ENCODE peak calls at places on chromosomes 11 and 22, in five cellular contexts. One of them, this sample, is unnamed.

GRCh38 chr11:4084406-4084805 is 10.2 kb upstream of the RRM1 start:
- DNase-seq in EL: no peak
- DNase-seq in adipocyte: no peak
- DNase-seq in SHP77: no peak
- DNase-seq in GM23248: no peak
- DNase-seq in this sample: no peak

GRCh38 chr11:17531071-17531817 is 13.0 kb downstream of the USH1C start:
- DNase-seq in EL: no peak
- DNase-seq in adipocyte: no peak
- DNase-seq in GM23248: no peak
- DNase-seq in SHP77: peak; percentile 50
- DNase-seq in this sample: no peak

GRCh38 chr11:88402192-88402715 is 64.7 kb upstream of the CTSC start:
- DNase-seq in adipocyte: peak; percentile 87
- DNase-seq in GM23248: peak; percentile 84
- DNase-seq in SHP77: no peak
- DNase-seq in EL: peak; percentile 88
- DNase-seq in this sample: no peak

GRCh38 chr22:40611606-40612005 is 24.9 kb downstream of the MRTFA start:
- DNase-seq in GM23248: no peak
- DNase-seq in EL: no peak
- DNase-seq in adipocyte: no peak
- DNase-seq in SHP77: no peak
- DNase-seq in this sample: no peak

GRCh38 chr11:2567026-2567671 is 122.3 kb downstream of the KCNQ1 start:
- DNase-seq in GM23248: no peak
- DNase-seq in SHP77: no peak
- DNase-seq in EL: no peak
- DNase-seq in adipocyte: no peak
- DNase-seq in this sample: no peak

GRCh38 chr11:35464308-35464707 is 45.0 kb upstream of the SLC1A2 start:
- DNase-seq in GM23248: peak; percentile 23
- DNase-seq in EL: peak; percentile 49
- DNase-seq in SHP77: no peak
- DNase-seq in adipocyte: peak; percentile 11
- DNase-seq in this sample: no peak

GRCh38 chr11:35969089-35970046 is 25.5 kb downstream of the LDLRAD3 start:
- DNase-seq in adipocyte: no peak
- DNase-seq in GM23248: no peak
- DNase-seq in EL: no peak
- DNase-seq in SHP77: no peak
- DNase-seq in this sample: peak; percentile 52

GRCh38 chr11:67006029-67006884 is 16.7 kb upstream of the SYT12 start:
- DNase-seq in GM23248: peak; percentile 27
- DNase-seq in EL: peak; percentile 41
- DNase-seq in adipocyte: no peak
- DNase-seq in SHP77: no peak
- DNase-seq in this sample: no peak

GRCh38 chr11:73465019-73465675 is 88.9 kb downstream of the RELT start:
- DNase-seq in EL: no peak
- DNase-seq in adipocyte: peak; percentile 64
- DNase-seq in SHP77: no peak
- DNase-seq in GM23248: peak; percentile 47
- DNase-seq in this sample: no peak

GRCh38 chr11:42012261-42012660 is 552.8 kb upstream of the LRRC4C start:
- DNase-seq in adipocyte: no peak
- DNase-seq in SHP77: no peak
- DNase-seq in GM23248: no peak
- DNase-seq in EL: no peak
- DNase-seq in this sample: no peak

GRCh38 chr11:61293869-61294716 is 1.0 kb downstream of the VWCE start:
- DNase-seq in SHP77: no peak
- DNase-seq in EL: peak; percentile 62
- DNase-seq in GM23248: peak; percentile 75
- DNase-seq in adipocyte: peak; percentile 84
- DNase-seq in this sample: no peak

GRCh38 chr22:49783036-49783746 is 44.5 kb downstream of the BRD1 start:
- DNase-seq in EL: no peak
- DNase-seq in adipocyte: no peak
- DNase-seq in GM23248: no peak
- DNase-seq in SHP77: no peak
- DNase-seq in this sample: no peak

GRCh38 chr22:36823177-36823839 is 6.5 kb upstream of the PVALB start:
- DNase-seq in EL: peak; percentile 47
- DNase-seq in GM23248: peak; percentile 21
- DNase-seq in SHP77: no peak
- DNase-seq in adipocyte: no peak
- DNase-seq in this sample: no peak

GRCh38 chr11:116073854-116074837 is 569.9 kb upstream of the CADM1 start:
- DNase-seq in SHP77: peak; percentile 45
- DNase-seq in adipocyte: no peak
- DNase-seq in EL: no peak
- DNase-seq in GM23248: peak; percentile 4
- DNase-seq in this sample: no peak

GRCh38 chr11:32034680-32035079 is 56.2 kb upstream of the RCN1 start:
- DNase-seq in GM23248: peak; percentile 85
- DNase-seq in EL: peak; percentile 65
- DNase-seq in SHP77: no peak
- DNase-seq in adipocyte: no peak
- DNase-seq in this sample: no peak

GRCh38 chr11:5622802-5623201 is 2.0 kb upstream of the TRIM34 start:
- DNase-seq in adipocyte: no peak
- DNase-seq in SHP77: no peak
- DNase-seq in GM23248: no peak
- DNase-seq in EL: no peak
- DNase-seq in this sample: no peak

GRCh38 chr11:14905104-14906033 is 13.3 kb upstream of the CYP2R1 start:
- DNase-seq in EL: peak; percentile 30
- DNase-seq in SHP77: peak; percentile 59
- DNase-seq in adipocyte: peak; percentile 42
- DNase-seq in GM23248: peak; percentile 47
- DNase-seq in this sample: peak; percentile 53

GRCh38 chr11:127996825-127997224 is 590.5 kb downstream of the ETS1 start:
- DNase-seq in EL: peak; percentile 67
- DNase-seq in GM23248: peak; percentile 72
- DNase-seq in SHP77: no peak
- DNase-seq in adipocyte: peak; percentile 5
- DNase-seq in this sample: no peak

GRCh38 chr11:128285313-128285712 is 302.0 kb downstream of the ETS1 start:
- DNase-seq in SHP77: no peak
- DNase-seq in adipocyte: no peak
- DNase-seq in EL: no peak
- DNase-seq in GM23248: no peak
- DNase-seq in this sample: no peak

This sample was measured in lung.